ENCODE peak calls at places on chromosomes 3 and 15, in nine cellular contexts. One of them, this sample, is unnamed.

GRCh38 chr3:169675091-169675490 is 11.6 kb upstream of the MECOM start:
- DNase-seq in endothelial cell: no peak
- DNase-seq in CD4-positive, alpha-beta T cell: no peak
- DNase-seq in A549: no peak
- DNase-seq in WTC11: no peak
- DNase-seq in fibroblast of lung: no peak
- DNase-seq in transverse colon: no peak
- DNase-seq in retinal pigment epithelial cell: no peak
- DNase-seq in activated B cell treated with CpG ODN at 0.5 μM for 24 hours: no peak
- DNase-seq in this sample: no peak

GRCh38 chr3:157522646-157523045 is 19.4 kb upstream of the VEPH1 start:
- DNase-seq in endothelial cell: no peak
- DNase-seq in CD4-positive, alpha-beta T cell: no peak
- DNase-seq in A549: no peak
- DNase-seq in WTC11: no peak
- DNase-seq in fibroblast of lung: no peak
- DNase-seq in transverse colon: no peak
- DNase-seq in retinal pigment epithelial cell: no peak
- DNase-seq in activated B cell treated with CpG ODN at 0.5 μM for 24 hours: no peak
- DNase-seq in this sample: no peak

GRCh38 chr3:148146947-148147346 is 550.8 kb upstream of the AGTR1 start:
- DNase-seq in endothelial cell: no peak
- DNase-seq in CD4-positive, alpha-beta T cell: no peak
- DNase-seq in A549: no peak
- DNase-seq in WTC11: no peak
- DNase-seq in fibroblast of lung: peak
- DNase-seq in transverse colon: no peak
- DNase-seq in retinal pigment epithelial cell: no peak
- DNase-seq in activated B cell treated with CpG ODN at 0.5 μM for 24 hours: no peak
- DNase-seq in this sample: no peak

GRCh38 chr15:29097168-29097567 is 172.5 kb downstream of the NSMCE3 start:
- DNase-seq in endothelial cell: no peak
- DNase-seq in CD4-positive, alpha-beta T cell: no peak
- DNase-seq in A549: no peak
- DNase-seq in WTC11: no peak
- DNase-seq in fibroblast of lung: no peak
- DNase-seq in transverse colon: no peak
- DNase-seq in retinal pigment epithelial cell: no peak
- DNase-seq in activated B cell treated with CpG ODN at 0.5 μM for 24 hours: no peak
- DNase-seq in this sample: no peak

GRCh38 chr15:90735929-90736328 is 18.8 kb downstream of the BLM start:
- DNase-seq in endothelial cell: no peak
- DNase-seq in CD4-positive, alpha-beta T cell: no peak
- DNase-seq in A549: no peak
- DNase-seq in WTC11: no peak
- DNase-seq in fibroblast of lung: no peak
- DNase-seq in transverse colon: no peak
- DNase-seq in retinal pigment epithelial cell: no peak
- DNase-seq in activated B cell treated with CpG ODN at 0.5 μM for 24 hours: no peak
- DNase-seq in this sample: no peak

GRCh38 chr3:116083686-116084085 is 361.6 kb downstream of the LSAMP start:
- DNase-seq in endothelial cell: no peak
- DNase-seq in CD4-positive, alpha-beta T cell: no peak
- DNase-seq in A549: no peak
- DNase-seq in WTC11: no peak
- DNase-seq in fibroblast of lung: peak
- DNase-seq in transverse colon: no peak
- DNase-seq in retinal pigment epithelial cell: no peak
- DNase-seq in activated B cell treated with CpG ODN at 0.5 μM for 24 hours: no peak
- DNase-seq in this sample: no peak

GRCh38 chr3:115814778-115815380 is 191.6 kb downstream of the GAP43 start:
- DNase-seq in endothelial cell: peak
- DNase-seq in CD4-positive, alpha-beta T cell: peak
- DNase-seq in A549: peak
- DNase-seq in WTC11: peak
- DNase-seq in fibroblast of lung: peak
- DNase-seq in transverse colon: peak
- DNase-seq in retinal pigment epithelial cell: no peak
- DNase-seq in activated B cell treated with CpG ODN at 0.5 μM for 24 hours: peak
- DNase-seq in this sample: peak

GRCh38 chr3:63946753-63947152 is 34.6 kb upstream of the SCAANT1 start:
- DNase-seq in endothelial cell: no peak
- DNase-seq in CD4-positive, alpha-beta T cell: no peak
- DNase-seq in A549: no peak
- DNase-seq in WTC11: no peak
- DNase-seq in fibroblast of lung: no peak
- DNase-seq in transverse colon: no peak
- DNase-seq in retinal pigment epithelial cell: no peak
- DNase-seq in activated B cell treated with CpG ODN at 0.5 μM for 24 hours: no peak
- DNase-seq in this sample: no peak

GRCh38 chr15:101014276-101014675 is 95.1 kb downstream of the LRRK1 start:
- DNase-seq in endothelial cell: no peak
- DNase-seq in CD4-positive, alpha-beta T cell: no peak
- DNase-seq in A549: no peak
- DNase-seq in WTC11: no peak
- DNase-seq in fibroblast of lung: no peak
- DNase-seq in transverse colon: peak
- DNase-seq in retinal pigment epithelial cell: no peak
- DNase-seq in activated B cell treated with CpG ODN at 0.5 μM for 24 hours: no peak
- DNase-seq in this sample: no peak

GRCh38 chr15:33454346-33454745 is 143.6 kb downstream of the RYR3 start:
- DNase-seq in endothelial cell: no peak
- DNase-seq in CD4-positive, alpha-beta T cell: no peak
- DNase-seq in A549: no peak
- DNase-seq in WTC11: no peak
- DNase-seq in fibroblast of lung: no peak
- DNase-seq in transverse colon: no peak
- DNase-seq in retinal pigment epithelial cell: no peak
- DNase-seq in activated B cell treated with CpG ODN at 0.5 μM for 24 hours: no peak
- DNase-seq in this sample: no peak

DNA sequence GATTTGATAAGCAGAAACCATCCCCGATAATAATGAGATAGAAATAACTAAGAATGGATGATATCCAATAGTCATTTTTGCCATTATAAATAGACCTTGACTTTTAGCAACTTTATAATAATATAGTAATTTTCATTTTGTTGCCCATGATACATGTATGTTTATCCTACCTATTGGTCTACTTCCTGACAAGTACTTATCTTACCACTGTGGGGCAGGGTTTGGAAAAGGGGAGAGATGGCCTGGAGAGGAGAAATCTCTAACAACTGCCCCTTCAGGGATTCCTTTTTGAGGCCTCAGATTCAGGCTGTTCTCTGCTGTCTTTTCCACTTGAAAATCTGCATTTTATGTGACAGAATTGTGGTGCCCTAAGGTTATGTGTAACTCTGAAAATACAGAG is 42.2 kb downstream of the FAM98B start:
- DNase-seq in endothelial cell: no peak
- DNase-seq in CD4-positive, alpha-beta T cell: no peak
- DNase-seq in A549: no peak
- DNase-seq in WTC11: no peak
- DNase-seq in fibroblast of lung: no peak
- DNase-seq in transverse colon: no peak
- DNase-seq in retinal pigment epithelial cell: no peak
- DNase-seq in activated B cell treated with CpG ODN at 0.5 μM for 24 hours: no peak
- DNase-seq in this sample: no peak
- TF ChIP-seq CTCF in endothelial cell: no peak
- TF ChIP-seq CTCF in CD4-positive, alpha-beta T cell: no peak
- TF ChIP-seq CTCF in A549: no peak
- TF ChIP-seq CTCF in WTC11: no peak
- TF ChIP-seq CTCF in fibroblast of lung: no peak
- TF ChIP-seq CTCF in transverse colon: no peak
- TF ChIP-seq CTCF in retinal pigment epithelial cell: peak
- TF ChIP-seq CTCF in activated B cell treated with CpG ODN at 0.5 μM for 24 hours: no peak
- TF ChIP-seq CTCF in this sample: no peak

DNA sequence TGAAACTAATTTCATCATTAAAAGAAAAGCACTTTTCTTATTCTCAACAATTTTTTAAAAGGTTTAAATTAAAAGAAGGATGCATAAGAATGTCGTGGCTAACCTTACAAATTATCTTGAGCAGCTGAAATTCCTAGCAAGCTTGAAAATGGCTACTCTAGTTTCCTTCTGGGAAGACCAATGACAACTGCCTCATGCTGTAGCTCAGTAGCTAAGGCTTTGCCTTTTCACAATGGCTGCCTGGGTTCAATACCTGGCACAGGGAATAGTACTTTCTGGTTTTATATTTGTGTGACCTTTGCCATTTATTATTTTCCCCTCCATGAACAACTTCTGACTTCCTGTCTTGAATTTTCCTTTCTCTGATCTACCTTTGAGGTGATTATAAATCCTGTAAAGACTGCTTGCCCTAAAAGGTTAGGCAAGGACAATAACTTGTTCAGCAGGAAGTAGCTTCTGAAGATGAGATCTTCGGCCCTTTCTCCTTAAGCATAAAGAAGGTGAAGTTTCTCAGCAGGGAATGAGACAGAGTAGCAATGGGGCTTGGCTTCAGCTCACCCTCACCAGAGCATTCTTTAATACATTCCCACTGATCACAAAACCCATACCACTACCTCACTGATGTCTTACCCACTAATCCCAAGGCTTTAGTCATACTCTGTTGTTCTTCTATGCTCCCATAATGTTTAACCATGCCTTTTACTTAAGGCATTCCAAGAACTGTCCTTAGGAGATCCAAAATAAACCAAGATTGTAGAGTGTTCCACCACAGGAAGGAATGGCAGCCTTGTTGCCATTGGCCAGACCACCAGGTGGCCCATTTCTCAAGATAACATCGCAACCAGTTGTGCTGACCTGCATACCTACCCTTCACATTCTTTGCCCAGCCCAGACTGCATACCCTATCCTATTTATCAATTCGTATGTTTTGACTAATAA is 276.8 kb downstream of the ULK4 start:
- DNase-seq in endothelial cell: no peak
- DNase-seq in CD4-positive, alpha-beta T cell: no peak
- DNase-seq in A549: peak
- DNase-seq in WTC11: no peak
- DNase-seq in fibroblast of lung: peak
- DNase-seq in transverse colon: no peak
- DNase-seq in retinal pigment epithelial cell: no peak
- DNase-seq in activated B cell treated with CpG ODN at 0.5 μM for 24 hours: no peak
- DNase-seq in this sample: no peak
- TF ChIP-seq CTCF in endothelial cell: no peak
- TF ChIP-seq CTCF in CD4-positive, alpha-beta T cell: no peak
- TF ChIP-seq CTCF in A549: no peak
- TF ChIP-seq CTCF in WTC11: no peak
- TF ChIP-seq CTCF in fibroblast of lung: no peak
- TF ChIP-seq CTCF in transverse colon: no peak
- TF ChIP-seq CTCF in retinal pigment epithelial cell: no peak
- TF ChIP-seq CTCF in activated B cell treated with CpG ODN at 0.5 μM for 24 hours: no peak
- TF ChIP-seq CTCF in this sample: no peak

GRCh38 chr3:129607391-129608068 is 1.1 kb upstream of the PLXND1 start:
- DNase-seq in endothelial cell: no peak
- DNase-seq in CD4-positive, alpha-beta T cell: no peak
- DNase-seq in A549: no peak
- DNase-seq in WTC11: no peak
- DNase-seq in fibroblast of lung: no peak
- DNase-seq in transverse colon: no peak
- DNase-seq in retinal pigment epithelial cell: no peak
- DNase-seq in activated B cell treated with CpG ODN at 0.5 μM for 24 hours: no peak
- DNase-seq in this sample: no peak

GRCh38 chr3:129606522-129607390 is at the start of gene PLXND1:
- DNase-seq in endothelial cell: peak
- DNase-seq in CD4-positive, alpha-beta T cell: peak
- DNase-seq in A549: peak
- DNase-seq in WTC11: peak
- DNase-seq in fibroblast of lung: peak
- DNase-seq in transverse colon: peak
- DNase-seq in retinal pigment epithelial cell: no peak
- DNase-seq in activated B cell treated with CpG ODN at 0.5 μM for 24 hours: peak
- DNase-seq in this sample: peak

GRCh38 chr3:129604942-129605592 is 1.4 kb downstream of the PLXND1 start:
- DNase-seq in endothelial cell: no peak
- DNase-seq in CD4-positive, alpha-beta T cell: no peak
- DNase-seq in A549: no peak
- DNase-seq in WTC11: no peak
- DNase-seq in fibroblast of lung: no peak
- DNase-seq in transverse colon: no peak
- DNase-seq in retinal pigment epithelial cell: no peak
- DNase-seq in activated B cell treated with CpG ODN at 0.5 μM for 24 hours: no peak
- DNase-seq in this sample: peak

GRCh38 chr3:129604223-129604941 is 2.1 kb downstream of the PLXND1 start:
- DNase-seq in endothelial cell: no peak
- DNase-seq in CD4-positive, alpha-beta T cell: no peak
- DNase-seq in A549: no peak
- DNase-seq in WTC11: no peak
- DNase-seq in fibroblast of lung: no peak
- DNase-seq in transverse colon: no peak
- DNase-seq in retinal pigment epithelial cell: no peak
- DNase-seq in activated B cell treated with CpG ODN at 0.5 μM for 24 hours: no peak
- DNase-seq in this sample: no peak

GRCh38 chr3:129605593-129606521 is 619 bp downstream of the PLXND1 start:
- DNase-seq in endothelial cell: no peak
- DNase-seq in CD4-positive, alpha-beta T cell: peak
- DNase-seq in A549: peak
- DNase-seq in WTC11: peak
- DNase-seq in fibroblast of lung: peak
- DNase-seq in transverse colon: no peak
- DNase-seq in retinal pigment epithelial cell: no peak
- DNase-seq in activated B cell treated with CpG ODN at 0.5 μM for 24 hours: peak
- DNase-seq in this sample: no peak
- TF ChIP-seq CTCF in endothelial cell: no peak
- TF ChIP-seq CTCF in CD4-positive, alpha-beta T cell: no peak
- TF ChIP-seq CTCF in A549: no peak
- TF ChIP-seq CTCF in WTC11: no peak
- TF ChIP-seq CTCF in fibroblast of lung: no peak
- TF ChIP-seq CTCF in transverse colon: no peak
- TF ChIP-seq CTCF in retinal pigment epithelial cell: no peak
- TF ChIP-seq CTCF in activated B cell treated with CpG ODN at 0.5 μM for 24 hours: no peak
- TF ChIP-seq CTCF in this sample: no peak

GRCh38 chr3:124250053-124250452 is 258.1 kb upstream of the ROPN1 start:
- DNase-seq in endothelial cell: peak
- DNase-seq in CD4-positive, alpha-beta T cell: no peak
- DNase-seq in A549: no peak
- DNase-seq in WTC11: no peak
- DNase-seq in fibroblast of lung: peak
- DNase-seq in transverse colon: no peak
- DNase-seq in retinal pigment epithelial cell: no peak
- DNase-seq in activated B cell treated with CpG ODN at 0.5 μM for 24 hours: no peak
- DNase-seq in this sample: no peak

GRCh38 chr3:124243253-124243859 is 251.4 kb upstream of the ROPN1 start:
- DNase-seq in endothelial cell: no peak
- DNase-seq in CD4-positive, alpha-beta T cell: no peak
- DNase-seq in A549: no peak
- DNase-seq in WTC11: no peak
- DNase-seq in fibroblast of lung: no peak
- DNase-seq in transverse colon: no peak
- DNase-seq in retinal pigment epithelial cell: no peak
- DNase-seq in activated B cell treated with CpG ODN at 0.5 μM for 24 hours: no peak
- DNase-seq in this sample: no peak

GRCh38 chr3:124248471-124249028 is 256.6 kb upstream of the ROPN1 start:
- DNase-seq in endothelial cell: no peak
- DNase-seq in CD4-positive, alpha-beta T cell: no peak
- DNase-seq in A549: peak
- DNase-seq in WTC11: no peak
- DNase-seq in fibroblast of lung: peak
- DNase-seq in transverse colon: peak
- DNase-seq in retinal pigment epithelial cell: peak
- DNase-seq in activated B cell treated with CpG ODN at 0.5 μM for 24 hours: no peak
- DNase-seq in this sample: no peak

GRCh38 chr3:124246366-124246765 is 254.4 kb upstream of the ROPN1 start:
- DNase-seq in endothelial cell: no peak
- DNase-seq in CD4-positive, alpha-beta T cell: no peak
- DNase-seq in A549: no peak
- DNase-seq in WTC11: no peak
- DNase-seq in fibroblast of lung: peak
- DNase-seq in transverse colon: no peak
- DNase-seq in retinal pigment epithelial cell: no peak
- DNase-seq in activated B cell treated with CpG ODN at 0.5 μM for 24 hours: no peak
- DNase-seq in this sample: no peak

GRCh38 chr3:124246949-124247348 is 255.0 kb upstream of the ROPN1 start:
- DNase-seq in endothelial cell: no peak
- DNase-seq in CD4-positive, alpha-beta T cell: no peak
- DNase-seq in A549: peak
- DNase-seq in WTC11: peak
- DNase-seq in fibroblast of lung: peak
- DNase-seq in transverse colon: peak
- DNase-seq in retinal pigment epithelial cell: no peak
- DNase-seq in activated B cell treated with CpG ODN at 0.5 μM for 24 hours: no peak
- DNase-seq in this sample: no peak
- TF ChIP-seq CTCF in endothelial cell: peak
- TF ChIP-seq CTCF in CD4-positive, alpha-beta T cell: no peak
- TF ChIP-seq CTCF in A549: peak
- TF ChIP-seq CTCF in WTC11: no peak
- TF ChIP-seq CTCF in fibroblast of lung: peak
- TF ChIP-seq CTCF in transverse colon: peak
- TF ChIP-seq CTCF in retinal pigment epithelial cell: peak
- TF ChIP-seq CTCF in activated B cell treated with CpG ODN at 0.5 μM for 24 hours: no peak
- TF ChIP-seq CTCF in this sample: peak

This sample was measured in neural crest cell.